ENCODE peak calls at places on chromosomes 12 and 14, in six cellular contexts. M is esophagus squamous epithelium; X is skeletal muscle cell; F is DMS 273 treated with DMSO at 0.1 percent for 48 hours; Z is PC-9; E is activated CD4-positive, alpha-beta T cell treated with anti-CD3 and anti-CD28 coated beads, Interleukin-2, amount 50 U/mL, for 1 hour. W is an unnamed sample.

GRCh38 chr12:109697877-109698468 is 15.7 kb upstream of the FAM222A start:
- DNase-seq in E (no peak), X (no peak), Z (no peak), M (no peak), F (no peak), W (no peak)

GRCh38 chr14:49621114-49621881 is 699 bp downstream of the MGAT2 start:
- DNase-seq in F (no peak), Z (no peak), X (no peak), E (no peak), M (peak; percentile 39), W (peak; percentile 53)

GRCh38 chr12:104340177-104340576 is 36.6 kb downstream of the EID3 start:
- DNase-seq in E (no peak), M (no peak), Z (no peak), F (no peak), X (no peak), W (no peak)

GRCh38 chr12:113664224-113664681 is 192.6 kb upstream of the LHX5 start:
- DNase-seq in F (no peak), Z (no peak), M (no peak), X (no peak), E (no peak), W (no peak)

GRCh38 chr12:54065677-54066076 is 12.0 kb downstream of the HOXC4 start:
- DNase-seq in Z (no peak), X (no peak), E (no peak), M (no peak), F (no peak), W (no peak)

GRCh38 chr14:75295061-75295461 is 16.4 kb downstream of the FOS start:
- DNase-seq in X (no peak), M (no peak), F (no peak), E (no peak), Z (peak; percentile 55), W (peak; percentile 84)

GRCh38 chr12:27841392-27841882 is 61.4 kb upstream of the MANSC4 start:
- DNase-seq in X (no peak), Z (no peak), E (no peak), M (no peak), F (no peak), W (no peak)

GRCh38 chr14:65346895-65347294 is 65.6 kb upstream of the FUT8 start:
- DNase-seq in M (no peak), X (no peak), Z (no peak), E (no peak), F (no peak), W (no peak)

GRCh38 chr12:53046655-53047220 is 3.1 kb upstream of the TNS2 start:
- DNase-seq in X (peak; percentile 79), F (no peak), M (no peak), Z (peak; percentile 51), E (no peak), W (peak; percentile 58)

GRCh38 chr14:61586539-61587396 is 108.5 kb upstream of the HIF1A start:
- DNase-seq in M (no peak), X (no peak), Z (no peak), F (no peak), E (no peak), W (no peak)

GRCh38 chr14:96362071-96362964 is 823 bp downstream of the ATG2B start:
- DNase-seq in X (no peak), Z (peak; percentile 63), F (peak; percentile 3), M (no peak), E (peak; percentile 41), W (peak; percentile 75)

GRCh38 chr14:94227029-94227428 is 52.9 kb downstream of the PPP4R4 start:
- DNase-seq in M (no peak), Z (no peak), F (no peak), X (no peak), E (no peak), W (peak; percentile 72)

GRCh38 chr12:13175499-13175898 is 21.0 kb upstream of the EMP1 start:
- DNase-seq in M (no peak), F (no peak), Z (peak; percentile 96), E (no peak), X (no peak), W (peak; percentile 49)

GRCh38 chr12:24948452-24948815 is 467 bp downstream of the BCAT1 start:
- DNase-seq in X (no peak), M (no peak), E (no peak), F (no peak), Z (no peak), W (no peak)

GRCh38 chr14:32306549-32306948 is 22.5 kb upstream of the AKAP6 start:
- DNase-seq in Z (no peak), F (no peak), M (no peak), E (no peak), X (no peak), W (no peak)

GRCh38 chr14:75283884-75284563 is 5.4 kb downstream of the FOS start:
- DNase-seq in Z (peak; percentile 78), E (no peak), X (no peak), M (no peak), F (no peak), W (peak; percentile 92)

GRCh38 chr12:66149702-66150398 is 19.3 kb upstream of the LLPH start:
- DNase-seq in X (no peak), F (no peak), M (no peak), E (no peak), Z (no peak), W (no peak)

GRCh38 chr12:113903381-113903863 is 62.7 kb downstream of the RBM19 start:
- DNase-seq in M (no peak), X (peak; percentile 6), F (no peak), E (no peak), Z (peak; percentile 15), W (peak; percentile 61)

GRCh38 chr14:77615231-77616132 is 955 bp downstream of the SPTLC2 start:
- DNase-seq in M (no peak), E (peak; percentile 3), Z (peak; percentile 50), X (no peak), F (no peak), W (peak; percentile 33)

GRCh38 chr14:54493293-54493692 is 4.5 kb upstream of the GMFB start:
- DNase-seq in Z (no peak), X (no peak), F (no peak), E (no peak), M (no peak), W (no peak)

GRCh38 chr14:92651106-92651792 is 97.2 kb downstream of the LGMN start:
- DNase-seq in X (no peak), F (no peak), E (peak; percentile 73), Z (no peak), M (no peak), W (peak; percentile 37)

GRCh38 chr12:74619886-74620285 is 82.3 kb downstream of the ATXN7L3B start:
- DNase-seq in X (no peak), M (no peak), F (no peak), Z (no peak), E (no peak), W (peak; percentile 27)

GRCh38 chr12:120866143-120866542 is 38.0 kb downstream of the SPPL3 start:
- DNase-seq in X (peak; percentile 80), Z (no peak), E (no peak), F (no peak), M (no peak), W (no peak)

GRCh38 chr14:98229676-98230366 is 1042.2 kb downstream of the BCL11B start:
- DNase-seq in Z (no peak), F (no peak), X (no peak), M (no peak), E (no peak), W (no peak)

GRCh38 chr12:8145754-8146415 is 10.9 kb upstream of the ZNF705A start:
- DNase-seq in X (peak; percentile 72), F (no peak), Z (no peak), M (no peak), E (no peak), W (no peak)

GRCh38 chr12:58877243-58877743 is 43.0 kb downstream of the LRIG3 start:
- DNase-seq in X (peak; percentile 99), M (no peak), E (no peak), F (no peak), Z (peak; percentile 92), W (peak; percentile 4)

GRCh38 chr12:47905313-47905730 is 528 bp upstream of the VDR start:
- DNase-seq in E (no peak), F (no peak), X (no peak), Z (no peak), M (no peak), W (no peak)

GRCh38 chr12:53190108-53190729 is 9.5 kb upstream of the CSAD start:
- DNase-seq in Z (no peak), F (peak; percentile 10), E (peak; percentile 52), M (no peak), X (peak; percentile 36), W (peak; percentile 54)

W was measured in trophoblast cell.